ENCODE peak calls at places on chromosome 19, in five cellular contexts. One of them, this sample, is unnamed.

GRCh38 chr19:19224852-19225494 is 13.2 kb downstream of the NCAN start:
- DNase-seq in cardiac muscle cell: peak
- DNase-seq in body of pancreas: peak
- DNase-seq in coronary artery: no peak
- DNase-seq in HFF-Myc: no peak
- DNase-seq in this sample: peak

GRCh38 chr19:12778020-12778904 is 2.9 kb upstream of the HOOK2 start:
- DNase-seq in cardiac muscle cell: peak
- DNase-seq in body of pancreas: peak
- DNase-seq in coronary artery: peak
- DNase-seq in HFF-Myc: no peak
- DNase-seq in this sample: peak

GRCh38 chr19:41886761-41887710 is 4.1 kb downstream of the ARHGEF1 start:
- DNase-seq in cardiac muscle cell: no peak
- DNase-seq in body of pancreas: no peak
- DNase-seq in coronary artery: no peak
- DNase-seq in HFF-Myc: no peak
- DNase-seq in this sample: no peak

GRCh38 chr19:7522923-7523667 is 671 bp downstream of the MCOLN1 start:
- DNase-seq in cardiac muscle cell: peak
- DNase-seq in body of pancreas: no peak
- DNase-seq in coronary artery: no peak
- DNase-seq in HFF-Myc: no peak
- DNase-seq in this sample: peak

GRCh38 chr19:45123440-45123850 is 30.5 kb downstream of the PPP1R37 start:
- DNase-seq in cardiac muscle cell: no peak
- DNase-seq in body of pancreas: no peak
- DNase-seq in coronary artery: no peak
- DNase-seq in HFF-Myc: no peak
- DNase-seq in this sample: no peak

GRCh38 chr19:48633148-48634035 is 3.8 kb downstream of the DBP start:
- DNase-seq in cardiac muscle cell: no peak
- DNase-seq in body of pancreas: no peak
- DNase-seq in coronary artery: no peak
- DNase-seq in HFF-Myc: no peak
- DNase-seq in this sample: no peak

GRCh38 chr19:55259540-55260210 is 858 bp upstream of the PPP6R1 start:
- DNase-seq in cardiac muscle cell: no peak
- DNase-seq in body of pancreas: no peak
- DNase-seq in coronary artery: no peak
- DNase-seq in HFF-Myc: no peak
- DNase-seq in this sample: no peak

GRCh38 chr19:38073806-38074685 is 150.0 kb downstream of the DPF1 start:
- DNase-seq in cardiac muscle cell: no peak
- DNase-seq in body of pancreas: no peak
- DNase-seq in coronary artery: no peak
- DNase-seq in HFF-Myc: no peak
- DNase-seq in this sample: no peak

GRCh38 chr19:50639121-50640112 is at the start of gene SYT3:
- DNase-seq in cardiac muscle cell: peak
- DNase-seq in body of pancreas: peak
- DNase-seq in coronary artery: no peak
- DNase-seq in HFF-Myc: no peak
- DNase-seq in this sample: peak

GRCh38 chr19:47111081-47111589 is 2.4 kb downstream of the ZC3H4 start:
- DNase-seq in cardiac muscle cell: no peak
- DNase-seq in body of pancreas: peak
- DNase-seq in coronary artery: no peak
- DNase-seq in HFF-Myc: no peak
- DNase-seq in this sample: no peak

GRCh38 chr19:2619076-2619475 is 83.4 kb downstream of the GNG7 start:
- DNase-seq in cardiac muscle cell: peak
- DNase-seq in body of pancreas: no peak
- DNase-seq in coronary artery: no peak
- DNase-seq in HFF-Myc: no peak
- DNase-seq in this sample: no peak

GRCh38 chr19:48169585-48169973 is 565 bp downstream of the LIG1 start:
- DNase-seq in cardiac muscle cell: peak
- DNase-seq in body of pancreas: peak
- DNase-seq in coronary artery: peak
- DNase-seq in HFF-Myc: no peak
- DNase-seq in this sample: peak

GRCh38 chr19:55257461-55258411 is 1.1 kb downstream of the PPP6R1 start:
- DNase-seq in cardiac muscle cell: peak
- DNase-seq in body of pancreas: peak
- DNase-seq in coronary artery: no peak
- DNase-seq in HFF-Myc: no peak
- DNase-seq in this sample: peak

GRCh38 chr19:5078179-5078578 is 109.3 kb downstream of the KDM4B start:
- DNase-seq in cardiac muscle cell: no peak
- DNase-seq in body of pancreas: no peak
- DNase-seq in coronary artery: no peak
- DNase-seq in HFF-Myc: no peak
- DNase-seq in this sample: no peak

GRCh38 chr19:1173160-1173844 is 766 bp downstream of the SBNO2 start:
- DNase-seq in cardiac muscle cell: no peak
- DNase-seq in body of pancreas: no peak
- DNase-seq in coronary artery: peak
- DNase-seq in HFF-Myc: no peak
- DNase-seq in this sample: no peak

GRCh38 chr19:6073858-6074708 is 36.2 kb downstream of the RFX2 start:
- DNase-seq in cardiac muscle cell: no peak
- DNase-seq in body of pancreas: no peak
- DNase-seq in coronary artery: peak
- DNase-seq in HFF-Myc: no peak
- DNase-seq in this sample: no peak

GRCh38 chr19:32416749-32417469 is 11.3 kb downstream of the DPY19L3 start:
- DNase-seq in cardiac muscle cell: no peak
- DNase-seq in body of pancreas: no peak
- DNase-seq in coronary artery: no peak
- DNase-seq in HFF-Myc: no peak
- DNase-seq in this sample: peak

GRCh38 chr19:55283548-55284393 is at the start of gene BRSK1:
- DNase-seq in cardiac muscle cell: peak
- DNase-seq in body of pancreas: no peak
- DNase-seq in coronary artery: no peak
- DNase-seq in HFF-Myc: no peak
- DNase-seq in this sample: peak

GRCh38 chr19:3575260-3575741 is 2.6 kb downstream of the HMG20B start:
- DNase-seq in cardiac muscle cell: no peak
- DNase-seq in body of pancreas: no peak
- DNase-seq in coronary artery: no peak
- DNase-seq in HFF-Myc: no peak
- DNase-seq in this sample: no peak

GRCh38 chr19:892243-892996 is 567 bp downstream of the MED16 start:
- DNase-seq in cardiac muscle cell: no peak
- DNase-seq in body of pancreas: peak
- DNase-seq in coronary artery: no peak
- DNase-seq in HFF-Myc: no peak
- DNase-seq in this sample: no peak

GRCh38 chr19:3693030-3693925 is 7.0 kb downstream of the PIP5K1C start:
- DNase-seq in cardiac muscle cell: no peak
- DNase-seq in body of pancreas: no peak
- DNase-seq in coronary artery: no peak
- DNase-seq in HFF-Myc: no peak
- DNase-seq in this sample: no peak

GRCh38 chr19:30226464-30227070 is 145.6 kb upstream of the ZNF536 start:
- DNase-seq in cardiac muscle cell: no peak
- DNase-seq in body of pancreas: no peak
- DNase-seq in coronary artery: no peak
- DNase-seq in HFF-Myc: no peak
- DNase-seq in this sample: no peak

GRCh38 chr19:30225615-30226463 is 146.3 kb upstream of the ZNF536 start:
- DNase-seq in cardiac muscle cell: no peak
- DNase-seq in body of pancreas: no peak
- DNase-seq in coronary artery: no peak
- DNase-seq in HFF-Myc: no peak
- DNase-seq in this sample: no peak

GRCh38 chr19:30223866-30224688 is 148.1 kb upstream of the ZNF536 start:
- DNase-seq in cardiac muscle cell: no peak
- DNase-seq in body of pancreas: no peak
- DNase-seq in coronary artery: no peak
- DNase-seq in HFF-Myc: no peak
- DNase-seq in this sample: no peak

GRCh38 chr19:30222993-30223865 is 149.0 kb upstream of the ZNF536 start:
- DNase-seq in cardiac muscle cell: no peak
- DNase-seq in body of pancreas: no peak
- DNase-seq in coronary artery: no peak
- DNase-seq in HFF-Myc: no peak
- DNase-seq in this sample: no peak

GRCh38 chr19:30224689-30225606 is 147.2 kb upstream of the ZNF536 start:
- DNase-seq in cardiac muscle cell: peak
- DNase-seq in body of pancreas: no peak
- DNase-seq in coronary artery: no peak
- DNase-seq in HFF-Myc: no peak
- DNase-seq in this sample: no peak
- H3K4me3 ChIP-seq in cardiac muscle cell: peak
- H3K4me3 ChIP-seq in body of pancreas: no peak
- H3K4me3 ChIP-seq in coronary artery: peak
- H3K4me3 ChIP-seq in HFF-Myc: no peak
- H3K4me3 ChIP-seq in this sample: no peak

GRCh38 chr19:11236324-11237301 is 2.8 kb upstream of the ANGPTL8 start:
- DNase-seq in cardiac muscle cell: no peak
- DNase-seq in body of pancreas: no peak
- DNase-seq in coronary artery: no peak
- DNase-seq in HFF-Myc: no peak
- DNase-seq in this sample: no peak
- TF ChIP-seq CTCF in cardiac muscle cell: no peak
- TF ChIP-seq CTCF in body of pancreas: no peak
- TF ChIP-seq CTCF in coronary artery: no peak
- TF ChIP-seq CTCF in HFF-Myc: no peak
- TF ChIP-seq CTCF in this sample: no peak

GRCh38 chr19:53977429-53977990 is 13.9 kb upstream of the CACNG6 start:
- DNase-seq in cardiac muscle cell: peak
- DNase-seq in body of pancreas: peak
- DNase-seq in coronary artery: no peak
- DNase-seq in HFF-Myc: peak
- DNase-seq in this sample: peak

GRCh38 chr19:53981408-53981998 is 9.9 kb upstream of the CACNG6 start:
- DNase-seq in cardiac muscle cell: no peak
- DNase-seq in body of pancreas: no peak
- DNase-seq in coronary artery: no peak
- DNase-seq in HFF-Myc: no peak
- DNase-seq in this sample: no peak

GRCh38 chr19:53977991-53978731 is 13.3 kb upstream of the CACNG6 start:
- DNase-seq in cardiac muscle cell: peak
- DNase-seq in body of pancreas: no peak
- DNase-seq in coronary artery: no peak
- DNase-seq in HFF-Myc: no peak
- DNase-seq in this sample: peak

GRCh38 chr19:53980553-53981407 is 10.7 kb upstream of the CACNG6 start:
- DNase-seq in cardiac muscle cell: peak
- DNase-seq in body of pancreas: no peak
- DNase-seq in coronary artery: no peak
- DNase-seq in HFF-Myc: no peak
- DNase-seq in this sample: peak

DNA sequence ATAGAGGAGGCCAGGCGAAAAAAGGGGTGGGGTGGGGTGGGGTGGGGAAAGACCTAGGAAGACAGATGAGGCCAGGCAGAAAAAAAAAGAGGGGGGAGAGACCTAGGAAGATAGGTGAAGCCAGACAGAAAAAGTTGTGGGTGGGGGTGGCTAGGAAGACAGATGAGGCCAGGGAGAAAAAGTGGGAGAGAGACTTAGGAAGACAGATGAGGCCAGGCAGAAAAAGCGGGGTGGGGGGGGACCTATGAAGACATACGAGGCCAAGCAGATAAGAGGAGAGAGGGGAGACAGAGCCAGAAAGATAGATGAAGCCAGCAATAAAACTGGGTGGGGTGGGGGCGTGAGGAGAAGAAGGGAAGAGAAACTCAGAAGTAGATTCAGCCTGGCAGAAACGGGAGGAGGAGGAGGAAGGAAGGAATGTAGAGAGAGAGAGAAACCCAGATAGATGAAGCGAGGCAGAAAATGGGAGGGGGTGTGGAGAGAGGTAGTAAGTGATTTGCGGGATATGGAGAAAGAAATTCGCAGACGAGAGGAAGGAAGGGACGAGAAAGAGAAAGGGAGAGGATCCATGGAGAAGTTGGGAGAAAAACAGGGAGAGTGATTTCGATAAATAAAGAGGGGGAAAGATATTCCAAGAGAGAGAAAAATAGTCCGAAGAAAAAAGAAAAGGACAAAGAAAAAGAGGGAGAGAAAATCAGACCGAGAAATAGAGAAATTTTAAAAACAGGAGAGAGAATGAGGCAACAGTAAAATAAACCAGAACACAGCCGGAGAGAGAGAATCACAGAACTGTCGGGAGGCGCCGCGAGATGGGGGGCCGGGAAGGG is 12.2 kb upstream of the CACNG6 start:
- DNase-seq in cardiac muscle cell: no peak
- DNase-seq in body of pancreas: no peak
- DNase-seq in coronary artery: no peak
- DNase-seq in HFF-Myc: no peak
- DNase-seq in this sample: no peak
- H3K4me3 ChIP-seq in cardiac muscle cell: peak
- H3K4me3 ChIP-seq in body of pancreas: no peak
- H3K4me3 ChIP-seq in coronary artery: peak
- H3K4me3 ChIP-seq in HFF-Myc: peak
- H3K4me3 ChIP-seq in this sample: peak

DNA sequence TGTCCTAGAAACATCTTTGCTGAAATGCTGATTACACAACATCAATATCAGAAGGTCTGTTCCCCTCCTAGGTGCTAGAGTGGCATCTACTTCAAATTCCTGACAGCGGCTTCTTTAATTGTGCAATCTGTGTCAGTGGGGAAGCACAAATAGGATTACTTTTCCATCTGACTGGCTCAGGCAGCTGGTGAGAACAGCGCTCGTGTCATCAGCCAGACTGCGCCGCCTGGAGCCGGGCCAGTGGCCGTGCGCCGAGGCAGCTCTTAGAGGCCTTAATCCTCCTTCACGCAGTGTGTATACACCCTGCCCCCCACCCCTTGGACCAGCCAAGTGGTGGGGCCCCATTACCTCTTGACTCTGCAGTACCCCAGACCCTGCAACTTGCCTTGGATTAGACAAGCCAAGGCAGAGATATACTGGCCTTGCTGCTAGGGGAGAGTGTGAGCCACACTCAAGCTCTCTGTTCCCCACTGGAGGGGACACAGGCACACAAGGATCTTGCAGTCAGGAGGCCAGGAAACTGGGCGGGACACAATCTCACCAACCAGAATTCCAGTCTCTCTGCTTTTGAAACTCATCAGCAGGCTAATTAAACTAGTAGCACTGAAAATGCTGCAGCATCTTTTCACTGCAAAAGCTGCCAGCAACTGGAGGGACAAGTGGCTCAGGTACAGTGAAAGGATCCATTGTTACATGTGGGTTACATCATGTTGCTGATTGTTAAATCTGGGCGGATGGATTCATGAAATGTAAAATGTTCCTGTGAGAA is 48.9 kb upstream of the EPHX3 start:
- DNase-seq in cardiac muscle cell: peak
- DNase-seq in body of pancreas: peak
- DNase-seq in coronary artery: peak
- DNase-seq in HFF-Myc: peak
- DNase-seq in this sample: peak
- TF ChIP-seq CTCF in cardiac muscle cell: peak
- TF ChIP-seq CTCF in body of pancreas: peak
- TF ChIP-seq CTCF in coronary artery: no peak
- TF ChIP-seq CTCF in HFF-Myc: peak
- TF ChIP-seq CTCF in this sample: peak